ENCODE peak calls at places on chromosomes 7 and 10, in five cellular contexts. M is fibroblast of the conjunctiva; O is activated effector memory CD4-positive, alpha-beta T cell treated with anti-CD3 and anti-CD28 coated beads, Interleukin-2, amount 50 U/mL, for 16 hours; Z is tibial artery; S is frontal cortex. Q is an unnamed sample.

GRCh38 chr10:122164815-122165491 is 106.1 kb upstream of the BTBD16 start:
- DNase-seq in M (no peak), O (no peak), Z (no peak), S (no peak), Q (no peak)

GRCh38 chr7:16754869-16755317 is 1.3 kb downstream of the TSPAN13 start:
- DNase-seq in M (no peak), O (no peak), Z (no peak), S (no peak), Q (no peak)

GRCh38 chr10:32298066-32298812 is 48.7 kb downstream of the EPC1 start:
- DNase-seq in M (peak), O (no peak), Z (no peak), S (no peak), Q (peak)

GRCh38 chr10:18949391-18949790 is 99.2 kb upstream of the MALRD1 start:
- DNase-seq in M (no peak), O (no peak), Z (no peak), S (no peak), Q (no peak)

GRCh38 chr7:150479023-150479716 is 28.7 kb downstream of the GIMAP8 start:
- DNase-seq in M (no peak), O (no peak), Z (no peak), S (no peak), Q (no peak)

GRCh38 chr7:44163591-44163990 is 22.5 kb upstream of the MYL7 start:
- DNase-seq in M (no peak), O (no peak), Z (no peak), S (no peak), Q (peak)

GRCh38 chr10:100303724-100304319 is 17.3 kb upstream of the BLOC1S2 start:
- DNase-seq in M (no peak), O (no peak), Z (no peak), S (no peak), Q (peak)

GRCh38 chr7:135204271-135204872 is 7.0 kb downstream of the WDR91 start:
- DNase-seq in M (no peak), O (no peak), Z (no peak), S (no peak), Q (peak)

GRCh38 chr7:128920913-128921582 is 10.5 kb upstream of the KCP start:
- DNase-seq in M (no peak), O (peak), Z (peak), S (no peak), Q (no peak)

GRCh38 chr7:70190266-70190665 is 592.0 kb downstream of the AUTS2 start:
- DNase-seq in M (no peak), O (no peak), Z (no peak), S (no peak), Q (no peak)

GRCh38 chr10:306654-307185 is 171.5 kb downstream of the ZMYND11 start:
- DNase-seq in M (no peak), O (no peak), Z (no peak), S (no peak), Q (no peak)

GRCh38 chr7:1814089-1814811 is 144.2 kb downstream of the ELFN1 start:
- DNase-seq in M (no peak), O (peak), Z (peak), S (no peak), Q (no peak)

GRCh38 chr7:107660381-107661080 is at the start of gene SLC26A4:
- DNase-seq in M (no peak), O (peak), Z (no peak), S (no peak), Q (peak)

GRCh38 chr7:26449175-26450165 is 157.8 kb downstream of the SNX10 start:
- DNase-seq in M (peak), O (no peak), Z (no peak), S (no peak), Q (peak)

GRCh38 chr7:125599387-125599786 is 669.8 kb upstream of the POT1 start:
- DNase-seq in M (no peak), O (no peak), Z (no peak), S (no peak), Q (peak)

GRCh38 chr7:80770675-80771081 is 132.2 kb downstream of the CD36 start:
- DNase-seq in M (no peak), O (no peak), Z (no peak), S (no peak), Q (no peak)

GRCh38 chr7:85018498-85018897 is 168.4 kb downstream of the SEMA3D start:
- DNase-seq in M (no peak), O (no peak), Z (no peak), S (no peak), Q (no peak)

GRCh38 chr10:14384096-14384730 is 53.5 kb upstream of the FRMD4A start:
- DNase-seq in M (no peak), O (no peak), Z (no peak), S (no peak), Q (no peak)

GRCh38 chr10:29023678-29024077 is 265.2 kb upstream of the LYZL1 start:
- DNase-seq in M (no peak), O (no peak), Z (no peak), S (no peak), Q (peak)

GRCh38 chr7:41134242-41134872 is 568.5 kb downstream of the INHBA start:
- DNase-seq in M (no peak), O (no peak), Z (no peak), S (no peak), Q (peak)

GRCh38 chr10:132395704-132396494 is 1.1 kb upstream of the PWWP2B start:
- DNase-seq in M (no peak), O (no peak), Z (peak), S (no peak), Q (peak)

GRCh38 chr10:4670737-4671136 is 155.3 kb upstream of the AKR1E2 start:
- DNase-seq in M (no peak), O (no peak), Z (no peak), S (no peak), Q (peak)